ENCODE peak calls at places on chromosome 11, in five cellular contexts. S is H9, V is stomach, D is neural progenitor cell, C is tibial artery. T is an unnamed sample.
A peak's percentile ranks its signal among the peaks of the same experiment; 100 is the strongest.

GRCh38 chr11:117819096-117820040 is 5.2 kb downstream of the FXYD2 start:
- DNase-seq in S (peak; percentile 87), D (peak; percentile 83), C (peak; percentile 54), V (peak; percentile 66), T (peak; percentile 71)

GRCh38 chr11:35014352-35014751 is 97.9 kb downstream of the PDHX start:
- DNase-seq in D (no peak), C (no peak), V (no peak), S (no peak), T (no peak)

GRCh38 chr11:72738199-72739141 is 13.7 kb downstream of the ARAP1 start:
- DNase-seq in D (no peak), V (peak; percentile 52), C (no peak), S (no peak), T (peak; percentile 95)

GRCh38 chr11:134592391-134592990 is 180.4 kb upstream of the B3GAT1 start:
- DNase-seq in V (peak; percentile 44), S (peak; percentile 78), D (peak; percentile 86), C (no peak), T (no peak)

GRCh38 chr11:75867778-75868374 is 52.9 kb downstream of the UVRAG start:
- DNase-seq in S (no peak), D (peak; percentile 69), C (no peak), V (peak; percentile 41), T (no peak)

GRCh38 chr11:124922831-124923230 is 3.8 kb downstream of the HEPN1 start:
- DNase-seq in S (no peak), C (no peak), V (no peak), D (no peak), T (no peak)

GRCh38 chr11:120546312-120547205 is 35.0 kb downstream of the GRIK4 start:
- DNase-seq in S (peak; percentile 64), V (peak; percentile 31), D (peak; percentile 51), C (peak; percentile 78), T (no peak)

GRCh38 chr11:5129457-5129877 is 8.7 kb downstream of the OR52A5 start:
- DNase-seq in C (no peak), S (no peak), V (no peak), D (no peak), T (no peak)

GRCh38 chr11:121459413-121460041 is 6.8 kb upstream of the SORL1-AS1 start:
- DNase-seq in C (no peak), S (no peak), V (no peak), D (no peak), T (no peak)

GRCh38 chr11:78417175-78417887 is at the start of gene GAB2:
- DNase-seq in V (peak; percentile 51), D (no peak), C (no peak), S (peak; percentile 64), T (peak; percentile 73)

GRCh38 chr11:93080146-93080759 is 110.8 kb downstream of the MTNR1B start:
- DNase-seq in V (no peak), C (no peak), S (no peak), D (peak; percentile 78), T (no peak)

GRCh38 chr11:13963169-13963948 is 836 bp downstream of the SPON1 start:
- DNase-seq in C (no peak), V (no peak), S (peak; percentile 49), D (peak; percentile 66), T (no peak)

GRCh38 chr11:32343325-32344008 is 91.9 kb downstream of the WT1 start:
- DNase-seq in S (no peak), V (no peak), C (no peak), D (no peak), T (no peak)

GRCh38 chr11:47130541-47130940 is 46.1 kb downstream of the ARFGAP2 start:
- DNase-seq in V (no peak), C (no peak), S (peak; percentile 54), D (peak; percentile 46), T (no peak)

GRCh38 chr11:57698843-57699365 is 13.1 kb downstream of the MED19 start:
- DNase-seq in V (no peak), S (no peak), D (no peak), C (no peak), T (no peak)

GRCh38 chr11:118652681-118653181 is 26.7 kb downstream of the TREH start:
- DNase-seq in D (no peak), C (no peak), S (no peak), V (no peak), T (no peak)

GRCh38 chr11:208177-208916 is 839 bp downstream of the RIC8A start:
- DNase-seq in D (peak; percentile 92), V (peak; percentile 85), S (peak; percentile 70), C (peak; percentile 75), T (peak; percentile 70)

GRCh38 chr11:15258433-15259350 is 144.0 kb downstream of the INSC start:
- DNase-seq in C (no peak), V (no peak), S (no peak), D (peak; percentile 37), T (no peak)

GRCh38 chr11:13629752-13630151 is 38.7 kb upstream of the FAR1 start:
- DNase-seq in C (no peak), D (no peak), V (no peak), S (no peak), T (no peak)

GRCh38 chr11:104146421-104146820 is 17.5 kb downstream of the PDGFD start:
- DNase-seq in D (no peak), V (no peak), S (no peak), C (no peak), T (no peak)

GRCh38 chr11:36469881-36470802 is 39.9 kb downstream of the TRAF6 start:
- DNase-seq in D (no peak), C (no peak), S (no peak), V (no peak), T (no peak)

GRCh38 chr11:65340226-65340625 is 6.6 kb downstream of the DPF2 start:
- DNase-seq in C (no peak), S (no peak), V (no peak), D (no peak), T (no peak)

GRCh38 chr11:103700605-103701004 is 335.8 kb upstream of the DDI1 start:
- DNase-seq in D (no peak), S (no peak), V (no peak), C (peak; percentile 34), T (no peak)

GRCh38 chr11:99934008-99934407 is 753.1 kb upstream of the ARHGAP42 start:
- DNase-seq in D (no peak), S (no peak), C (no peak), V (no peak), T (no peak)

GRCh38 chr11:96168623-96169022 is 174.4 kb downstream of the MAML2 start:
- DNase-seq in S (no peak), D (no peak), C (peak; percentile 63), V (no peak), T (peak; percentile 69)

GRCh38 chr11:46916669-46917108 is 1.7 kb downstream of the LRP4 start:
- DNase-seq in D (peak; percentile 85), S (peak; percentile 70), V (peak; percentile 51), C (peak; percentile 48), T (no peak)

GRCh38 chr11:22432331-22433065 is 94.3 kb downstream of the SLC17A6 start:
- DNase-seq in D (peak; percentile 32), C (peak; percentile 27), S (peak; percentile 71), V (no peak), T (no peak)

GRCh38 chr11:2703487-2704141 is 3.8 kb upstream of the KCNQ1OT1 start:
- DNase-seq in D (peak; percentile 69), V (no peak), C (no peak), S (no peak), T (no peak)

GRCh38 chr11:42407379-42407778 is 904.4 kb upstream of the API5 start:
- DNase-seq in V (peak; percentile 28), S (peak; percentile 95), C (no peak), D (peak; percentile 99), T (no peak)

GRCh38 chr11:17293308-17293707 is 16.8 kb downstream of the NUCB2 start:
- DNase-seq in D (no peak), C (no peak), V (no peak), S (no peak), T (no peak)

GRCh38 chr11:97514446-97514845 is 1124.6 kb downstream of the JRKL start:
- DNase-seq in S (no peak), D (no peak), C (no peak), V (no peak), T (no peak)

GRCh38 chr11:97516688-97517087 is 1126.9 kb downstream of the JRKL start:
- DNase-seq in C (no peak), V (no peak), D (no peak), S (no peak), T (no peak)
- TF ChIP-seq CTCF in C (no peak), V (no peak), D (peak; percentile 31), S (peak; percentile 53), T (no peak)

GRCh38 chr11:129278586-129279319 is 86.6 kb upstream of the ARHGAP32 start:
- DNase-seq in C (no peak), D (peak; percentile 70), S (no peak), V (no peak), T (no peak)
- TF ChIP-seq CTCF in C (no peak), D (peak; percentile 21), S (peak; percentile 20), V (no peak), T (no peak)

GRCh38 chr11:1546077-1546535 is 26.0 kb downstream of the DUSP8 start:
- DNase-seq in S (peak; percentile 83), C (no peak), D (no peak), V (no peak), T (no peak)

GRCh38 chr11:1547467-1548098 is 24.5 kb downstream of the DUSP8 start:
- DNase-seq in S (no peak), C (no peak), V (no peak), D (no peak), T (no peak)

GRCh38 chr11:1548221-1549070 is 23.6 kb downstream of the DUSP8 start:
- DNase-seq in C (peak; percentile 78), D (peak; percentile 56), V (peak; percentile 86), S (peak; percentile 83), T (no peak)

GRCh38 chr11:1546536-1547466 is 25.3 kb downstream of the DUSP8 start:
- DNase-seq in C (no peak), S (peak; percentile 81), V (peak; percentile 60), D (peak; percentile 87), T (no peak)

GRCh38 chr11:1549355-1550330 is 22.4 kb downstream of the DUSP8 start:
- DNase-seq in V (no peak), C (no peak), D (no peak), S (no peak), T (no peak)
- TF ChIP-seq CTCF in V (no peak), C (no peak), D (no peak), S (peak; percentile 8), T (no peak)

GRCh38 chr11:24153337-24153736 is 343.5 kb upstream of the LUZP2 start:
- DNase-seq in C (no peak), V (no peak), D (no peak), S (no peak), T (no peak)

GRCh38 chr11:24161587-24161986 is 335.3 kb upstream of the LUZP2 start:
- DNase-seq in V (no peak), C (no peak), D (no peak), S (no peak), T (no peak)

GRCh38 chr11:24155792-24156191 is 341.1 kb upstream of the LUZP2 start:
- DNase-seq in D (peak; percentile 37), C (no peak), S (peak; percentile 63), V (no peak), T (no peak)
- TF ChIP-seq CTCF in D (peak; percentile 23), C (no peak), S (peak; percentile 53), V (no peak), T (no peak)

GRCh38 chr11:69467646-69468045 is 13.8 kb upstream of the LINC01488 start:
- DNase-seq in S (no peak), V (no peak), C (no peak), D (no peak), T (no peak)
- TF ChIP-seq CTCF in S (no peak), V (no peak), C (no peak), D (no peak), T (no peak)

T was measured in CD14-positive monocyte.